ENCODE peak calls at places on chromosomes 16 and 17, in four cellular contexts. One of them, this sample, is unnamed. For H3K27me3, the result is how much of the 10 kb centered on the place peaks cover.

GRCh38 chr17:77375917-77376651 is 235.3 kb downstream of the SEC14L1 start:
- DNase-seq in neuronal stem cell: no peak
- DNase-seq in effector memory CD4-positive, alpha-beta T cell: peak
- DNase-seq in body of pancreas: no peak
- DNase-seq in this sample: no peak

GRCh38 chr17:76527430-76528111 is 9.9 kb downstream of the CYGB start:
- DNase-seq in neuronal stem cell: no peak
- DNase-seq in effector memory CD4-positive, alpha-beta T cell: peak
- DNase-seq in body of pancreas: peak
- DNase-seq in this sample: peak

GRCh38 chr16:3578121-3578520 is 918 bp upstream of the NLRC3 start:
- DNase-seq in neuronal stem cell: no peak
- DNase-seq in effector memory CD4-positive, alpha-beta T cell: peak
- DNase-seq in body of pancreas: no peak
- DNase-seq in this sample: no peak

GRCh38 chr17:65362826-65363225 is 198.6 kb downstream of the AXIN2 start:
- DNase-seq in neuronal stem cell: no peak
- DNase-seq in effector memory CD4-positive, alpha-beta T cell: no peak
- DNase-seq in body of pancreas: no peak
- DNase-seq in this sample: no peak

GRCh38 chr17:42920922-42921321 is 20.3 kb downstream of the G6PC1 start:
- DNase-seq in neuronal stem cell: no peak
- DNase-seq in effector memory CD4-positive, alpha-beta T cell: no peak
- DNase-seq in body of pancreas: peak
- DNase-seq in this sample: peak

GRCh38 chr16:24753437-24753836 is 24.0 kb downstream of the TNRC6A start:
- DNase-seq in neuronal stem cell: no peak
- DNase-seq in effector memory CD4-positive, alpha-beta T cell: no peak
- DNase-seq in body of pancreas: no peak
- DNase-seq in this sample: no peak

GRCh38 chr17:15414502-15415348 is 52.7 kb downstream of the CDRT4 start:
- DNase-seq in neuronal stem cell: no peak
- DNase-seq in effector memory CD4-positive, alpha-beta T cell: no peak
- DNase-seq in body of pancreas: no peak
- DNase-seq in this sample: peak

GRCh38 chr16:27289669-27290068 is 21.1 kb upstream of the NSMCE1 start:
- DNase-seq in neuronal stem cell: no peak
- DNase-seq in effector memory CD4-positive, alpha-beta T cell: no peak
- DNase-seq in body of pancreas: no peak
- DNase-seq in this sample: no peak

GRCh38 chr17:2337152-2337810 is at the start of gene SGSM2:
- DNase-seq in neuronal stem cell: peak
- DNase-seq in effector memory CD4-positive, alpha-beta T cell: peak
- DNase-seq in body of pancreas: peak
- DNase-seq in this sample: peak

GRCh38 chr17:57739402-57740224 is 5.5 kb downstream of the CCDC182 start:
- DNase-seq in neuronal stem cell: no peak
- DNase-seq in effector memory CD4-positive, alpha-beta T cell: no peak
- DNase-seq in body of pancreas: no peak
- DNase-seq in this sample: no peak

GRCh38 chr16:4172070-4172469 is 55.8 kb upstream of the ADCY9 start:
- DNase-seq in neuronal stem cell: no peak
- DNase-seq in effector memory CD4-positive, alpha-beta T cell: no peak
- DNase-seq in body of pancreas: no peak
- DNase-seq in this sample: no peak

GRCh38 chr17:80894439-80894721 is 97.3 kb upstream of the CHMP6 start:
- DNase-seq in neuronal stem cell: no peak
- DNase-seq in effector memory CD4-positive, alpha-beta T cell: no peak
- DNase-seq in body of pancreas: no peak
- DNase-seq in this sample: no peak

GRCh38 chr16:81513204-81514040 is 68.8 kb downstream of the CMIP start:
- DNase-seq in neuronal stem cell: no peak
- DNase-seq in effector memory CD4-positive, alpha-beta T cell: no peak
- DNase-seq in body of pancreas: no peak
- DNase-seq in this sample: no peak

GRCh38 chr17:82497483-82498405 is 21.8 kb upstream of the FOXK2 start:
- DNase-seq in neuronal stem cell: peak
- DNase-seq in effector memory CD4-positive, alpha-beta T cell: peak
- DNase-seq in body of pancreas: peak
- DNase-seq in this sample: no peak

GRCh38 chr16:17836868-17837602 is 366.3 kb upstream of the XYLT1 start:
- DNase-seq in neuronal stem cell: peak
- DNase-seq in effector memory CD4-positive, alpha-beta T cell: no peak
- DNase-seq in body of pancreas: no peak
- DNase-seq in this sample: no peak

GRCh38 chr17:3693829-3694231 is 2.1 kb downstream of the P2RX5 start:
- DNase-seq in neuronal stem cell: no peak
- DNase-seq in effector memory CD4-positive, alpha-beta T cell: no peak
- DNase-seq in body of pancreas: no peak
- DNase-seq in this sample: no peak

GRCh38 chr17:82830249-82830661 is 9.6 kb downstream of the ZNF750 start:
- DNase-seq in neuronal stem cell: no peak
- DNase-seq in effector memory CD4-positive, alpha-beta T cell: no peak
- DNase-seq in body of pancreas: peak
- DNase-seq in this sample: no peak

GRCh38 chr17:12316021-12316420 is 295.3 kb downstream of the MAP2K4 start:
- DNase-seq in neuronal stem cell: no peak
- DNase-seq in effector memory CD4-positive, alpha-beta T cell: no peak
- DNase-seq in body of pancreas: no peak
- DNase-seq in this sample: no peak

GRCh38 chr16:84618428-84619102 is 687 bp upstream of the COTL1 start:
- DNase-seq in neuronal stem cell: peak
- DNase-seq in effector memory CD4-positive, alpha-beta T cell: no peak
- DNase-seq in body of pancreas: peak
- DNase-seq in this sample: no peak

GRCh38 chr17:15431201-15431600 is 36.2 kb downstream of the CDRT4 start:
- DNase-seq in neuronal stem cell: no peak
- DNase-seq in effector memory CD4-positive, alpha-beta T cell: no peak
- DNase-seq in body of pancreas: no peak
- DNase-seq in this sample: no peak

GRCh38 chr16:70661918-70662641 is 15.7 kb downstream of the IL34 start:
- DNase-seq in neuronal stem cell: no peak
- DNase-seq in effector memory CD4-positive, alpha-beta T cell: no peak
- DNase-seq in body of pancreas: no peak
- DNase-seq in this sample: no peak

GRCh38 chr17:82257473-82257872 is 16.0 kb downstream of the CSNK1D start:
- DNase-seq in neuronal stem cell: no peak
- DNase-seq in effector memory CD4-positive, alpha-beta T cell: peak
- DNase-seq in body of pancreas: no peak
- DNase-seq in this sample: no peak

GRCh38 chr16:81601601-81602251 is 157.1 kb downstream of the CMIP start:
- DNase-seq in neuronal stem cell: no peak
- DNase-seq in effector memory CD4-positive, alpha-beta T cell: no peak
- DNase-seq in body of pancreas: no peak
- DNase-seq in this sample: no peak

GRCh38 chr16:85431431-85432124 is 181.5 kb upstream of the GSE1 start:
- DNase-seq in neuronal stem cell: no peak
- DNase-seq in effector memory CD4-positive, alpha-beta T cell: no peak
- DNase-seq in body of pancreas: no peak
- DNase-seq in this sample: no peak

GRCh38 chr17:56937688-56938087 is 23.2 kb downstream of the COIL start:
- DNase-seq in neuronal stem cell: no peak
- DNase-seq in effector memory CD4-positive, alpha-beta T cell: no peak
- DNase-seq in body of pancreas: no peak
- DNase-seq in this sample: no peak

GRCh38 chr17:56257075-56257474 is 103.8 kb downstream of the ANKFN1 start:
- DNase-seq in neuronal stem cell: no peak
- DNase-seq in effector memory CD4-positive, alpha-beta T cell: no peak
- DNase-seq in body of pancreas: no peak
- DNase-seq in this sample: no peak

GRCh38 chr17:15392326-15392739 is 50.9 kb upstream of the TEKT3 start:
- DNase-seq in neuronal stem cell: no peak
- DNase-seq in effector memory CD4-positive, alpha-beta T cell: no peak
- DNase-seq in body of pancreas: no peak
- DNase-seq in this sample: no peak

GRCh38 chr17:21814776-21815175 is 122.5 kb downstream of the KCNJ18 start:
- DNase-seq in neuronal stem cell: no peak
- DNase-seq in effector memory CD4-positive, alpha-beta T cell: no peak
- DNase-seq in body of pancreas: no peak
- DNase-seq in this sample: no peak

GRCh38 chr17:2396192-2396567 is 4.7 kb downstream of the MNT start:
- DNase-seq in neuronal stem cell: no peak
- DNase-seq in effector memory CD4-positive, alpha-beta T cell: no peak
- DNase-seq in body of pancreas: no peak
- DNase-seq in this sample: no peak

GRCh38 chr17:27398691-27399090 is 57.6 kb upstream of the KSR1 start:
- DNase-seq in neuronal stem cell: no peak
- DNase-seq in effector memory CD4-positive, alpha-beta T cell: no peak
- DNase-seq in body of pancreas: no peak
- DNase-seq in this sample: no peak

GRCh38 chr17:27396941-27397340 is 59.3 kb upstream of the KSR1 start:
- DNase-seq in neuronal stem cell: no peak
- DNase-seq in effector memory CD4-positive, alpha-beta T cell: no peak
- DNase-seq in body of pancreas: no peak
- DNase-seq in this sample: no peak

GRCh38 chr17:27400991-27401390 is 55.3 kb upstream of the KSR1 start:
- DNase-seq in neuronal stem cell: no peak
- DNase-seq in effector memory CD4-positive, alpha-beta T cell: no peak
- DNase-seq in body of pancreas: no peak
- DNase-seq in this sample: no peak

GRCh38 chr17:27390540-27390939 is 65.7 kb upstream of the KSR1 start:
- DNase-seq in neuronal stem cell: no peak
- DNase-seq in effector memory CD4-positive, alpha-beta T cell: no peak
- DNase-seq in body of pancreas: no peak
- DNase-seq in this sample: no peak

DNA sequence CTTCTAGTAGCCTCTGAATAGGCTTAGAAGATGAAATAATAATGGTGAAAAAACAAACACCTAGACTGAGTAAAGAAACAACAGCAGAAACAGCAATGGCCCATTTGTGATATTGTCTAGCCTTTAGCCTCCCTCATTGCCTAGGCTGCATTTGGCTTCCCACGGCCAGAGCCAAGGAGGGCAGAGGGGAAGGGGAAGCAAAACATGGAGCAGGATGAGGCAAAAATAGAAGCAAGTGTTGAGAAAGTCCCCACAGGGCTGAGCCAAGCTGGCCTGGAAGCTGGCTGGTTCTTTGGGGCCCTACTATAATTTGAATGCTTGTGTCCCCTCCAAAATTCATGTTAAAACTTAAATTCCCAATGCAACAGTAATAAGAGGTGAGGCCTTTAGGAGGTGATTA is 60.2 kb upstream of the KSR1 start:
- DNase-seq in neuronal stem cell: no peak
- DNase-seq in effector memory CD4-positive, alpha-beta T cell: no peak
- DNase-seq in body of pancreas: no peak
- DNase-seq in this sample: no peak
- H3K27ac ChIP-seq in neuronal stem cell: no peak
- H3K27ac ChIP-seq in effector memory CD4-positive, alpha-beta T cell: no peak
- H3K27ac ChIP-seq in body of pancreas: no peak
- H3K27ac ChIP-seq in this sample: no peak

GRCh38 chr16:52463904-52464303 is 83.0 kb downstream of the TOX3 start:
- DNase-seq in neuronal stem cell: no peak
- DNase-seq in effector memory CD4-positive, alpha-beta T cell: no peak
- DNase-seq in body of pancreas: no peak
- DNase-seq in this sample: no peak
- H3K27me3 ChIP-seq in neuronal stem cell: under half
- H3K27me3 ChIP-seq in effector memory CD4-positive, alpha-beta T cell: under half
- H3K27me3 ChIP-seq in body of pancreas: under half
- H3K27me3 ChIP-seq in this sample: under half

DNA sequence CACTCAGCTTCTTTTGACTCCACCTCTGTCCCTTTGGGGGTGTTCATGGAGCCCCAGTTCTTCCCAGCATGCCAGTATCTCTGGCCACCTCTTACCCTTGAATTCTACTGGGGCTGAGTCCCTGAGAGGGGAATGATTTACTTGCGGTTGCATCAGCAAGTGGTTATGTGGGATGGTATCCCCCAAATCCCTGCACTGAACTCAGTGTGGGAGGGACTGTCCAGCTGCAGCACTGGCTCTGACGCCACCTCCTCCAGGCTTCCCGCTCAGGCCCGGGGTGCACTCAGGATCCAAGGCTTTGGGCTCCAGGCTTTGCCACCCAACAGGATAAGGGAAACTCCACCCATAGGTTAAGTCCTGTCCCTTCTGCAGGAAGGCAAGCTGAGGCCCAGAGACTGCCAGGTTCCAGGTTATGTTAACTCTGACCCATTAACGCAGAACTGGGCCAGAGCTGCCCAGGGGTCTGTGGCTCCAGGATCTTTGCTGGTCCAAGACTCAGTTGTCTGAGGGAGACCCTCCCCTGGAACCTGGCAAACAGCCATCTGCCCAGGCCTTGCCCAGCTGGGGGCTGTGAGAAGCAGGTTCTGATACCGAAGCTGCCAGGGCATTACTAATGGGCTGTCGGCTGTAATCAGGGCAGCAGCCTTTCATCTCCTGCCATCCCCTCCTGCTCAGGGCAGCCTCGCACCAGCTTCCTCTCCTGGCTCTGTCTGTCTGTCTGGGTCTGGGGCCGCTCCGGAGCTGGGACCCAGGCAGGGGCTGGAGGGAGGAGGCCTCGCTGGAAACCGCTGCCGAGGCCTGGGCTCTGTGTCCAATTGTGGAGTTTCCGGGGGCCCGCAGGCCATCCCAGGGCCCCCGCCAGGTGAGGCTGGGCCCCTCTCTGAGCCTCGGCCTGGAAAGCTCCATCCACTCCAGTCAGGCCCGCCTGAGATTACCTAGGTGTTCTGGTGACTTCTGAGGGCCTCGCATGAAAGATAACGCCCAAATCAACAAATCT is 21.4 kb upstream of the BRD7 start:
- DNase-seq in neuronal stem cell: no peak
- DNase-seq in effector memory CD4-positive, alpha-beta T cell: no peak
- DNase-seq in body of pancreas: no peak
- DNase-seq in this sample: no peak
- H3K27ac ChIP-seq in neuronal stem cell: peak
- H3K27ac ChIP-seq in effector memory CD4-positive, alpha-beta T cell: no peak
- H3K27ac ChIP-seq in body of pancreas: no peak
- H3K27ac ChIP-seq in this sample: no peak

GRCh38 chr16:75927824-75928223 is 201.5 kb upstream of the CPHXL start:
- DNase-seq in neuronal stem cell: no peak
- DNase-seq in effector memory CD4-positive, alpha-beta T cell: no peak
- DNase-seq in body of pancreas: no peak
- DNase-seq in this sample: no peak

GRCh38 chr16:75928295-75928694 is 202.0 kb upstream of the CPHXL start:
- DNase-seq in neuronal stem cell: no peak
- DNase-seq in effector memory CD4-positive, alpha-beta T cell: no peak
- DNase-seq in body of pancreas: no peak
- DNase-seq in this sample: no peak

GRCh38 chr16:75921281-75921680 is 195.0 kb upstream of the CPHXL start:
- DNase-seq in neuronal stem cell: no peak
- DNase-seq in effector memory CD4-positive, alpha-beta T cell: no peak
- DNase-seq in body of pancreas: peak
- DNase-seq in this sample: no peak

GRCh38 chr16:75922250-75922649 is 196.0 kb upstream of the CPHXL start:
- DNase-seq in neuronal stem cell: no peak
- DNase-seq in effector memory CD4-positive, alpha-beta T cell: no peak
- DNase-seq in body of pancreas: no peak
- DNase-seq in this sample: no peak

DNA sequence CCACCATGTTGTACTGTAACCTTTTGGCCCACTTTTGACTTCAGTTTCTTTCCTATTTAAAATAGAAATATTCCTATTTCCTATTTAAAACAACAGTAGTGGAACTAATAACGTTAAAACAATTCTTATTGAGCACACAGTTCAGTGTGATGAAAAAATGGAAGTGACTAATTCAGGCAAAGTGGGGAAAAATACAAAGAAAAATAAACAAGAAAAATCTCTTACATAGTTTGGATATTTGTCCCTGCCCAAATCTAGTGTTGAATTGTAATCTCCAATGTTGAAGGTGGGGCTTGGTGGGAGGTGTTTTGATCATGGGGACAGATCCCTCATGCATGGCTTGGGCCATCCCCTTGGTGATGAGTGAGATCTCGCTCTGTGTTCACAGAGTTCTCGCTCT is 198.1 kb upstream of the CPHXL start:
- DNase-seq in neuronal stem cell: no peak
- DNase-seq in effector memory CD4-positive, alpha-beta T cell: no peak
- DNase-seq in body of pancreas: no peak
- DNase-seq in this sample: no peak
- H3K27me3 ChIP-seq in neuronal stem cell: under half
- H3K27me3 ChIP-seq in effector memory CD4-positive, alpha-beta T cell: under half
- H3K27me3 ChIP-seq in body of pancreas: under half
- H3K27me3 ChIP-seq in this sample: under half